ENCODE peak calls at places on chromosomes 1 and 21, in ten cellular contexts. P, Z, K, A, M, U, F, L, T and O are unnamed samples.
A peak's percentile ranks its signal among the peaks of the same experiment; 100 is the strongest.

GRCh38 chr1:175735144-175735543 is 8.3 kb downstream of the TNR start:
- DNase-seq in K (no peak), Z (no peak), U (no peak), T (no peak), M (no peak), A (peak; percentile 52), L (no peak), P (no peak), F (no peak), O (no peak)

GRCh38 chr21:38834725-38835124 is 29.0 kb downstream of the ETS2 start:
- DNase-seq in K (peak; percentile 79), T (no peak), F (no peak), M (no peak), U (no peak), L (no peak), A (no peak), Z (no peak), P (no peak), O (no peak)

GRCh38 chr1:178573330-178573729 is 60.4 kb downstream of the TEX35 start:
- DNase-seq in Z (no peak), L (no peak), U (no peak), P (no peak), K (no peak), T (no peak), F (no peak), A (no peak), M (no peak), O (no peak)

GRCh38 chr1:94927405-94928175 is 680 bp upstream of the CNN3 start:
- DNase-seq in M (peak; percentile 67), U (peak; percentile 69), L (peak; percentile 27), Z (no peak), P (no peak), A (no peak), F (no peak), K (peak; percentile 34), T (no peak), O (no peak)

GRCh38 chr1:163922743-163923186 is 601.0 kb downstream of the NUF2 start:
- DNase-seq in T (no peak), U (no peak), P (no peak), Z (no peak), M (no peak), K (no peak), L (no peak), F (no peak), A (no peak), O (peak; percentile 32)

GRCh38 chr1:179447489-179447888 is 81.7 kb downstream of the AXDND1 start:
- DNase-seq in L (no peak), U (no peak), A (no peak), M (no peak), F (no peak), Z (no peak), K (no peak), T (no peak), P (no peak), O (no peak)

GRCh38 chr1:222060247-222060851 is 318.5 kb upstream of the DUSP10 start:
- DNase-seq in K (peak; percentile 32), L (no peak), M (no peak), U (no peak), Z (no peak), F (no peak), T (no peak), P (no peak), A (no peak), O (no peak)

GRCh38 chr1:214568328-214568727 is 16.9 kb upstream of the PTPN14 start:
- DNase-seq in Z (no peak), A (no peak), T (no peak), K (no peak), L (no peak), U (peak; percentile 76), M (peak; percentile 56), P (no peak), F (no peak), O (no peak)